ENCODE peak calls at places on chromosomes 2 and 18, in five cellular contexts. A is stimulated activated CD4-positive, alpha-beta T cell treated with anti-CD3 and anti-CD28 coated beads, TNF-alpha, amount 100 ng/mL, for 4 hours; O is cardiac fibroblast; C is foreskin fibroblast; T is mesenchymal stem cell. P is an unnamed sample.
A peak's percentile ranks its signal among the peaks of the same experiment; 100 is the strongest.

GRCh38 chr18:48441405-48441881 is 32.3 kb upstream of the ZBTB7C start:
- DNase-seq in T (no peak), C (peak; percentile 29), O (peak; percentile 59), A (no peak), P (peak; percentile 29)

GRCh38 chr2:230668184-230668938 is 44.3 kb upstream of the CAB39 start:
- DNase-seq in A (no peak), O (no peak), C (peak; percentile 67), T (no peak), P (peak; percentile 66)

GRCh38 chr2:240230424-240230945 is 90.0 kb upstream of the OTOS start:
- DNase-seq in A (no peak), T (no peak), C (no peak), O (no peak), P (no peak)

GRCh38 chr2:121974919-121975654 is 219.6 kb downstream of the TSN start:
- DNase-seq in O (peak; percentile 90), A (peak; percentile 5), T (peak; percentile 73), C (peak; percentile 78), P (peak; percentile 78)

GRCh38 chr2:201267278-201268030 is 7.1 kb downstream of the CASP8 start:
- DNase-seq in C (no peak), T (no peak), O (no peak), A (no peak), P (no peak)

GRCh38 chr2:64829522-64829921 is 159.7 kb upstream of the SLC1A4 start:
- DNase-seq in C (no peak), O (no peak), A (no peak), T (no peak), P (no peak)

GRCh38 chr2:174121612-174122011 is 126.7 kb downstream of the OLA1 start:
- DNase-seq in C (no peak), A (no peak), O (no peak), T (no peak), P (no peak)

GRCh38 chr18:40431071-40431998 is 1523.7 kb upstream of the PIK3C3 start:
- DNase-seq in C (no peak), T (no peak), A (no peak), O (no peak), P (peak; percentile 9)

GRCh38 chr18:23114911-23115310 is 20.4 kb upstream of the CABLES1 start:
- DNase-seq in A (no peak), O (peak; percentile 62), C (no peak), T (peak; percentile 93), P (peak; percentile 43)

GRCh38 chr2:64391940-64392339 is 62.0 kb upstream of the LGALSL start:
- DNase-seq in A (no peak), O (no peak), C (no peak), T (no peak), P (no peak)

GRCh38 chr2:208142255-208142924 is 3.6 kb downstream of the CRYGB start:
- DNase-seq in C (peak; percentile 46), T (no peak), O (peak; percentile 14), A (no peak), P (peak; percentile 8)

GRCh38 chr18:1983746-1984515 is 587.4 kb downstream of the METTL4 start:
- DNase-seq in T (no peak), A (no peak), O (no peak), C (no peak), P (no peak)

GRCh38 chr2:60597346-60597745 is 43.9 kb upstream of the BCL11A start:
- DNase-seq in C (no peak), A (no peak), T (no peak), O (no peak), P (no peak)

GRCh38 chr2:39289609-39290008 is 45.8 kb upstream of the CDKL4 start:
- DNase-seq in O (no peak), A (no peak), C (peak; percentile 11), T (no peak), P (no peak)

GRCh38 chr2:190781604-190782198 is 98.9 kb upstream of the GLS start:
- DNase-seq in O (peak; percentile 84), T (peak; percentile 66), A (no peak), C (peak; percentile 79), P (peak; percentile 79)

GRCh38 chr2:62536873-62537547 is 31.0 kb upstream of the TMEM17 start:
- DNase-seq in A (no peak), T (no peak), C (no peak), O (no peak), P (no peak)

GRCh38 chr2:122710049-122710448 is 954.6 kb downstream of the TSN start:
- DNase-seq in T (no peak), A (no peak), C (no peak), O (no peak), P (no peak)

GRCh38 chr2:45001629-45002385 is 7.4 kb downstream of the SIX2 start:
- DNase-seq in C (peak; percentile 23), T (peak; percentile 9), O (no peak), A (no peak), P (no peak)

GRCh38 chr2:197028230-197028629 is 101.7 kb upstream of the PGAP1 start:
- DNase-seq in A (no peak), O (peak; percentile 82), T (peak; percentile 72), C (peak; percentile 57), P (peak; percentile 75)

GRCh38 chr2:229586746-229587705 is 127.3 kb downstream of the DNER start:
- DNase-seq in A (no peak), T (peak; percentile 60), O (peak; percentile 87), C (peak; percentile 92), P (peak; percentile 70)

GRCh38 chr18:50268022-50268747 is 1.9 kb upstream of the CFAP53 start:
- DNase-seq in T (peak; percentile 35), O (peak; percentile 70), C (peak; percentile 84), A (peak; percentile 63), P (peak; percentile 52)

GRCh38 chr2:200490001-200490400 is 19.9 kb downstream of the KCTD18 start:
- DNase-seq in A (no peak), C (no peak), T (no peak), O (no peak), P (no peak)

GRCh38 chr2:227079726-227080125 is 84.3 kb downstream of the COL4A4 start:
- DNase-seq in C (no peak), A (no peak), T (no peak), O (no peak), P (peak; percentile 33)

GRCh38 chr2:63054812-63055509 is 4.3 kb downstream of the OTX1 start:
- DNase-seq in O (no peak), C (peak; percentile 9), T (peak; percentile 2), A (no peak), P (no peak)

GRCh38 chr2:174625031-174625430 is 27.4 kb upstream of the WIPF1 start:
- DNase-seq in O (no peak), T (no peak), A (no peak), C (no peak), P (no peak)

GRCh38 chr2:102005989-102006885 is 14.5 kb downstream of the IL1R2 start:
- DNase-seq in A (no peak), O (peak; percentile 81), C (peak; percentile 74), T (peak; percentile 71), P (peak; percentile 73)

GRCh38 chr2:185456517-185456916 is 282.1 kb upstream of the FSIP2 start:
- DNase-seq in T (peak; percentile 50), O (peak; percentile 13), C (peak; percentile 10), A (no peak), P (peak; percentile 96)

GRCh38 chr18:9629709-9630108 is 15.3 kb upstream of the PPP4R1 start:
- DNase-seq in A (no peak), O (peak; percentile 69), T (no peak), C (peak; percentile 89), P (peak; percentile 60)

GRCh38 chr2:181784556-181784955 is 104.2 kb upstream of the NEUROD1 start:
- DNase-seq in A (no peak), T (peak; percentile 47), O (no peak), C (peak; percentile 48), P (peak; percentile 82)

GRCh38 chr2:113181491-113182051 is 7.8 kb downstream of the PSD4 start:
- DNase-seq in A (no peak), T (no peak), O (no peak), C (no peak), P (no peak)

GRCh38 chr2:54402350-54402749 is 53.8 kb upstream of the SPTBN1 start:
- DNase-seq in C (peak; percentile 76), T (peak; percentile 82), A (no peak), O (peak; percentile 84), P (peak; percentile 95)

GRCh38 chr2:172986040-172986439 is 89.6 kb upstream of the MAP3K20 start:
- DNase-seq in C (peak; percentile 29), O (peak; percentile 41), A (no peak), T (no peak), P (peak; percentile 15)

GRCh38 chr18:8610442-8610801 is 1.2 kb downstream of the RAB12 start:
- DNase-seq in O (peak; percentile 30), C (peak; percentile 38), T (peak; percentile 61), A (no peak), P (peak; percentile 31)